ENCODE peak calls at places on chromosomes 12 and 14, in nine cellular contexts. W is endothelial cell of umbilical vein, G is K562, U is GM23338, Z is spleen, T is HL-60, K is suprapubic skin, X is H1, V is breast epithelium. O is an unnamed sample. For H3K27me3, the result is how much of the 10 kb centered on the place peaks cover.

GRCh38 chr12:57833672-57834071 is 12.9 kb downstream of the CTDSP2 start:
- DNase-seq in W (no peak), G (no peak), U (no peak), Z (no peak), T (no peak), K (no peak), X (no peak), V (no peak), O (no peak)

GRCh38 chr12:28059220-28059619 is 86.7 kb upstream of the PTHLH start:
- DNase-seq in W (no peak), G (no peak), U (no peak), Z (no peak), T (no peak), K (no peak), X (no peak), V (no peak), O (no peak)

GRCh38 chr12:3967556-3968160 is 94.5 kb upstream of the PARP11 start:
- DNase-seq in W (no peak), G (no peak), U (no peak), Z (no peak), T (no peak), K (no peak), X (no peak), V (no peak), O (no peak)

GRCh38 chr12:16962889-16963288 is 356.9 kb upstream of the LMO3 start:
- DNase-seq in W (no peak), G (no peak), U (no peak), Z (no peak), T (no peak), K (no peak), X (no peak), V (no peak), O (no peak)

GRCh38 chr12:71760471-71760870 is 5.8 kb downstream of the RAB21 start:
- DNase-seq in W (no peak), G (no peak), U (no peak), Z (no peak), T (no peak), K (no peak), X (no peak), V (no peak), O (no peak)

GRCh38 chr12:89393551-89394121 is 41.3 kb upstream of the DUSP6 start:
- DNase-seq in W (no peak), G (peak), U (no peak), Z (no peak), T (peak), K (no peak), X (no peak), V (no peak), O (no peak)

GRCh38 chr12:617304-617915 is 45.8 kb downstream of the NINJ2 start:
- DNase-seq in W (peak), G (no peak), U (no peak), Z (peak), T (peak), K (no peak), X (no peak), V (no peak), O (peak)

GRCh38 chr12:124517260-124518050 is 50.0 kb downstream of the NCOR2 start:
- DNase-seq in W (peak), G (no peak), U (no peak), Z (no peak), T (no peak), K (peak), X (no peak), V (peak), O (peak)

GRCh38 chr14:92564361-92565039 is 50.9 kb downstream of the RIN3 start:
- DNase-seq in W (no peak), G (no peak), U (no peak), Z (no peak), T (peak), K (no peak), X (no peak), V (no peak), O (no peak)

GRCh38 chr12:16939871-16940306 is 333.9 kb upstream of the LMO3 start:
- DNase-seq in W (peak), G (peak), U (peak), Z (no peak), T (peak), K (no peak), X (peak), V (no peak), O (no peak)

GRCh38 chr12:65634061-65634460 is 190.2 kb upstream of the HMGA2 start:
- DNase-seq in W (peak), G (no peak), U (no peak), Z (no peak), T (no peak), K (no peak), X (no peak), V (no peak), O (no peak)

GRCh38 chr14:23430733-23431105 is 4.7 kb downstream of the MYH7 start:
- DNase-seq in W (no peak), G (no peak), U (no peak), Z (peak), T (no peak), K (peak), X (no peak), V (no peak), O (peak)

GRCh38 chr12:99413751-99414150 is 233.8 kb upstream of the GARIN6 start:
- DNase-seq in W (no peak), G (no peak), U (no peak), Z (no peak), T (no peak), K (no peak), X (no peak), V (no peak), O (no peak)

GRCh38 chr12:56645201-56645716 is 525 bp downstream of the ATP5F1B start:
- DNase-seq in W (peak), G (no peak), U (peak), Z (peak), T (no peak), K (peak), X (no peak), V (no peak), O (no peak)

GRCh38 chr14:100861937-100862247 is 36.0 kb downstream of the MEG3 start:
- DNase-seq in W (no peak), G (no peak), U (no peak), Z (no peak), T (no peak), K (no peak), X (no peak), V (no peak), O (no peak)

GRCh38 chr12:68364893-68365725 is 32.9 kb upstream of the MDM1 start:
- DNase-seq in W (peak), G (peak), U (peak), Z (peak), T (peak), K (peak), X (peak), V (peak), O (peak)

GRCh38 chr12:48779869-48780268 is 9.0 kb downstream of the ADCY6 start:
- DNase-seq in W (peak), G (no peak), U (no peak), Z (no peak), T (peak), K (no peak), X (no peak), V (no peak), O (no peak)

GRCh38 chr12:127150479-127150878 is 1116.5 kb upstream of the TMEM132C start:
- DNase-seq in W (no peak), G (no peak), U (no peak), Z (no peak), T (no peak), K (no peak), X (no peak), V (no peak), O (no peak)

GRCh38 chr14:58646479-58646878 is 8.7 kb downstream of the DACT1 start:
- DNase-seq in W (no peak), G (peak), U (no peak), Z (no peak), T (no peak), K (no peak), X (no peak), V (no peak), O (no peak)

GRCh38 chr14:75417674-75418073 is 10.1 kb upstream of the JDP2 start:
- DNase-seq in W (no peak), G (no peak), U (no peak), Z (no peak), T (no peak), K (no peak), X (no peak), V (peak), O (no peak)

GRCh38 chr14:23252006-23252405 is 14.3 kb downstream of the RNF212B start:
- DNase-seq in W (no peak), G (no peak), U (peak), Z (no peak), T (no peak), K (no peak), X (no peak), V (no peak), O (no peak)

GRCh38 chr12:94689002-94689645 is 38.8 kb upstream of the TMCC3 start:
- DNase-seq in W (peak), G (no peak), U (no peak), Z (no peak), T (no peak), K (no peak), X (no peak), V (no peak), O (no peak)

GRCh38 chr14:68283378-68284123 is 464.0 kb downstream of the RAD51B start:
- DNase-seq in W (no peak), G (no peak), U (no peak), Z (peak), T (no peak), K (peak), X (no peak), V (no peak), O (no peak)

GRCh38 chr12:14260011-14260993 is 105.2 kb upstream of the ATF7IP start:
- DNase-seq in W (peak), G (peak), U (peak), Z (peak), T (peak), K (peak), X (peak), V (peak), O (peak)

GRCh38 chr12:12133785-12134184 is 63.0 kb downstream of the BCL2L14 start:
- DNase-seq in W (no peak), G (no peak), U (no peak), Z (no peak), T (no peak), K (no peak), X (no peak), V (no peak), O (no peak)

GRCh38 chr12:108697905-108698304 is 33.4 kb downstream of the CORO1C start:
- DNase-seq in W (no peak), G (no peak), U (no peak), Z (no peak), T (no peak), K (no peak), X (no peak), V (no peak), O (no peak)

GRCh38 chr12:130711751-130712150 is 4.3 kb downstream of the RIMBP2 start:
- DNase-seq in W (no peak), G (no peak), U (no peak), Z (no peak), T (no peak), K (no peak), X (no peak), V (no peak), O (no peak)

GRCh38 chr14:100871234-100872186 is 32.0 kb downstream of the RTL1 start:
- DNase-seq in W (peak), G (peak), U (no peak), Z (peak), T (no peak), K (peak), X (no peak), V (no peak), O (no peak)

GRCh38 chr14:23557521-23557920 is 1.4 kb downstream of the THTPA start:
- DNase-seq in W (no peak), G (no peak), U (no peak), Z (no peak), T (no peak), K (no peak), X (no peak), V (no peak), O (no peak)

GRCh38 chr12:118219106-118219505 is 83.2 kb downstream of the PEBP1 start:
- DNase-seq in W (no peak), G (no peak), U (no peak), Z (no peak), T (no peak), K (no peak), X (no peak), V (no peak), O (no peak)

GRCh38 chr12:123269980-123270379 is 1.7 kb downstream of the CDK2AP1 start:
- DNase-seq in W (peak), G (no peak), U (peak), Z (no peak), T (no peak), K (no peak), X (peak), V (no peak), O (no peak)

GRCh38 chr12:78672033-78672432 is 192.5 kb upstream of the SYT1 start:
- DNase-seq in W (no peak), G (no peak), U (peak), Z (no peak), T (no peak), K (no peak), X (no peak), V (no peak), O (no peak)

GRCh38 chr14:103337794-103338193 is 3.8 kb downstream of the EIF5 start:
- DNase-seq in W (no peak), G (no peak), U (no peak), Z (no peak), T (no peak), K (no peak), X (no peak), V (no peak), O (no peak)
- TF ChIP-seq POLR2AphosphoS5 in W (no peak), G (no peak), U (no peak), Z (no peak), T (no peak), K (no peak), X (peak), V (no peak), O (no peak)

GRCh38 chr14:50599700-50600444 is 39.9 kb downstream of the ATL1 start:
- DNase-seq in W (peak), G (no peak), U (peak), Z (no peak), T (no peak), K (no peak), X (no peak), V (no peak), O (no peak)
- H3K4me3 ChIP-seq in W (no peak), G (no peak), U (no peak), Z (no peak), T (no peak), K (no peak), X (no peak), V (no peak), O (no peak)

GRCh38 chr14:55026441-55026792 is 482 bp downstream of the WDHD1 start:
- DNase-seq in W (no peak), G (no peak), U (no peak), Z (no peak), T (no peak), K (no peak), X (no peak), V (no peak), O (no peak)
- H3K27me3 ChIP-seq in W (under half), G (under half), U (under half), Z (under half), T (under half), K (under half), X (under half), V (under half), O (under half)

GRCh38 chr14:90546767-90547166 is 149.9 kb downstream of the CALM1 start:
- DNase-seq in W (no peak), G (no peak), U (no peak), Z (peak), T (no peak), K (no peak), X (no peak), V (no peak), O (no peak)

GRCh38 chr14:90547250-90547649 is 150.4 kb downstream of the CALM1 start:
- DNase-seq in W (no peak), G (no peak), U (no peak), Z (peak), T (no peak), K (no peak), X (no peak), V (no peak), O (no peak)

GRCh38 chr14:90545431-90545830 is 148.6 kb downstream of the CALM1 start:
- DNase-seq in W (no peak), G (no peak), U (no peak), Z (peak), T (no peak), K (no peak), X (no peak), V (no peak), O (no peak)

GRCh38 chr14:90544971-90545370 is 148.1 kb downstream of the CALM1 start:
- DNase-seq in W (no peak), G (no peak), U (no peak), Z (peak), T (no peak), K (no peak), X (no peak), V (no peak), O (no peak)

DNA sequence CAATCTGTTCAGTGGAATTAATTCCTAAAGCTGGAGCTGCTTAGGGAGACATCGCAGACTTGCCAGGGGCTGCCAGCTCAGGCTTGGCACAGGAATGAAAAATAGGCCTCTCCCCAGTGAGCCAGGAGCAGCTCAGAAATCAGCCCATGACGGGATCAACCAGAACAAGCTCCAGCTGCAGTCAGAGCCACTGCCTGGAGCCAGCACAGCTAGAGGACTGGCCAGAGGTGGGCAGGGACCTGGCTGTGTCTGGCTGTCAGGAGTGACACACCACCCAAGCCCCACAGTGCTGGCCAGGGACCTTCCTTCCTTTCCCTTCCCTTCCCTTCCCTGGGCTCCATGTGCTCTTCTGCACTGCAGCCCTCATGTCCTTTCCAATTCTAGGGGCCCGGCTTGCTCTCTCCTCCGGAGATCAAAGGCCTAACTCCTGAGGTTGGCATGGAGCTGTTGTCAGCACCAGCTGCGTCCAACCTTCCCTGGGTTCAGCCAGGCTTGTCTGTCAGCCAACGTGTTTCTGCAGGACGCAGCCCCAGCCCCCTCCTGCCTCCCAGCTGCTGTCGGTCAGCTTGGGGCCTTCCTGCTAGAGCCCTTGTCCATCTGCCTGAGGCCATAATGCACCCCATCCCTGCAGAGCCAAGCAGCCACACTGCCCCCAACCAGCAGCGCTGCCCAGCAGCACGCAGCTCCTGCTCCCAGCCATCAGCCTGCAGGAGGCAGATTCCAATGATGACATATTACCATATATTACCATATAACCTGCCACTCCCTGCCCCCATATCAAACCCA is 149.3 kb downstream of the CALM1 start:
- DNase-seq in W (no peak), G (no peak), U (no peak), Z (peak), T (no peak), K (no peak), X (no peak), V (no peak), O (peak)
- TF ChIP-seq POLR2AphosphoS5 in W (no peak), G (no peak), U (no peak), Z (no peak), T (no peak), K (no peak), X (no peak), V (no peak), O (no peak)

GRCh38 chr12:6093764-6094163 is 30.7 kb downstream of the VWF start:
- DNase-seq in W (no peak), G (no peak), U (no peak), Z (peak), T (no peak), K (peak), X (no peak), V (no peak), O (peak)
- H3K4me3 ChIP-seq in W (no peak), G (no peak), U (no peak), Z (no peak), T (no peak), K (no peak), X (no peak), V (no peak), O (no peak)

GRCh38 chr12:112728909-112729308 is 62.6 kb upstream of the RPH3A start:
- DNase-seq in W (no peak), G (no peak), U (no peak), Z (no peak), T (no peak), K (no peak), X (no peak), V (no peak), O (no peak)
- H3K27me3 ChIP-seq in W (under half), G (under half), U (under half), Z (under half), T (under half), K (under half), X (under half), V (under half), O (under half)

O was measured in sigmoid colon.